ENCODE peak calls at places on chromosomes 11 and 22, in six cellular contexts. One of them, this sample, is unnamed.

GRCh38 chr11:65366340-65366773 is 11.8 kb downstream of the TIGD3 start:
- DNase-seq in WTC11: no peak
- DNase-seq in neural crest cell: no peak
- DNase-seq in AG04450: peak
- DNase-seq in BJ: no peak
- DNase-seq in astrocyte of the cerebellum: peak
- DNase-seq in this sample: peak

GRCh38 chr11:66856496-66857233 is at the start of gene LRFN4:
- DNase-seq in astrocyte of the cerebellum: no peak
- DNase-seq in BJ: no peak
- DNase-seq in neural crest cell: no peak
- DNase-seq in WTC11: peak
- DNase-seq in AG04450: no peak
- DNase-seq in this sample: no peak

GRCh38 chr11:126385991-126386728 is 30.7 kb downstream of the ST3GAL4 start:
- DNase-seq in neural crest cell: no peak
- DNase-seq in AG04450: no peak
- DNase-seq in WTC11: no peak
- DNase-seq in astrocyte of the cerebellum: no peak
- DNase-seq in BJ: no peak
- DNase-seq in this sample: no peak

GRCh38 chr11:71364176-71364671 is 84.0 kb downstream of the DHCR7 start:
- DNase-seq in WTC11: no peak
- DNase-seq in neural crest cell: no peak
- DNase-seq in BJ: no peak
- DNase-seq in AG04450: no peak
- DNase-seq in astrocyte of the cerebellum: no peak
- DNase-seq in this sample: no peak

GRCh38 chr11:120004723-120005122 is 133.2 kb downstream of the TRIM29 start:
- DNase-seq in astrocyte of the cerebellum: no peak
- DNase-seq in BJ: no peak
- DNase-seq in AG04450: no peak
- DNase-seq in WTC11: no peak
- DNase-seq in neural crest cell: no peak
- DNase-seq in this sample: no peak

GRCh38 chr22:44628856-44629255 is 73.1 kb upstream of the PRR5 start:
- DNase-seq in AG04450: no peak
- DNase-seq in astrocyte of the cerebellum: no peak
- DNase-seq in WTC11: no peak
- DNase-seq in BJ: no peak
- DNase-seq in neural crest cell: no peak
- DNase-seq in this sample: no peak

GRCh38 chr11:43923327-43924111 is 18.9 kb upstream of the C11orf96 start:
- DNase-seq in neural crest cell: no peak
- DNase-seq in AG04450: peak
- DNase-seq in WTC11: no peak
- DNase-seq in BJ: no peak
- DNase-seq in astrocyte of the cerebellum: no peak
- DNase-seq in this sample: no peak

GRCh38 chr11:78659326-78660319 is 85.0 kb upstream of the NARS2 start:
- DNase-seq in WTC11: no peak
- DNase-seq in AG04450: no peak
- DNase-seq in neural crest cell: no peak
- DNase-seq in BJ: no peak
- DNase-seq in astrocyte of the cerebellum: no peak
- DNase-seq in this sample: no peak

GRCh38 chr11:126370016-126370415 is 14.5 kb downstream of the ST3GAL4 start:
- DNase-seq in neural crest cell: no peak
- DNase-seq in BJ: no peak
- DNase-seq in WTC11: no peak
- DNase-seq in astrocyte of the cerebellum: no peak
- DNase-seq in AG04450: no peak
- DNase-seq in this sample: no peak

GRCh38 chr11:122637538-122637937 is 18.0 kb upstream of the UBASH3B start:
- DNase-seq in BJ: no peak
- DNase-seq in astrocyte of the cerebellum: no peak
- DNase-seq in WTC11: no peak
- DNase-seq in neural crest cell: no peak
- DNase-seq in AG04450: no peak
- DNase-seq in this sample: no peak

GRCh38 chr11:73262851-73263495 is 9.2 kb upstream of the P2RY6 start:
- DNase-seq in AG04450: no peak
- DNase-seq in astrocyte of the cerebellum: no peak
- DNase-seq in neural crest cell: no peak
- DNase-seq in WTC11: no peak
- DNase-seq in BJ: no peak
- DNase-seq in this sample: no peak

GRCh38 chr22:30602049-30602448 is 4.9 kb upstream of the TCN2 start:
- DNase-seq in WTC11: no peak
- DNase-seq in astrocyte of the cerebellum: no peak
- DNase-seq in neural crest cell: no peak
- DNase-seq in BJ: no peak
- DNase-seq in AG04450: no peak
- DNase-seq in this sample: no peak

GRCh38 chr11:78109011-78109685 is 29.5 kb upstream of the NDUFC2 start:
- DNase-seq in BJ: no peak
- DNase-seq in neural crest cell: no peak
- DNase-seq in AG04450: no peak
- DNase-seq in WTC11: no peak
- DNase-seq in astrocyte of the cerebellum: no peak
- DNase-seq in this sample: no peak

GRCh38 chr22:30626413-30626812 is 9.2 kb upstream of the SLC35E4 start:
- DNase-seq in astrocyte of the cerebellum: no peak
- DNase-seq in BJ: no peak
- DNase-seq in AG04450: no peak
- DNase-seq in WTC11: no peak
- DNase-seq in neural crest cell: no peak
- DNase-seq in this sample: no peak

GRCh38 chr11:94150704-94151103 is 22.1 kb downstream of the PANX1 start:
- DNase-seq in neural crest cell: no peak
- DNase-seq in BJ: no peak
- DNase-seq in astrocyte of the cerebellum: no peak
- DNase-seq in AG04450: no peak
- DNase-seq in WTC11: no peak
- DNase-seq in this sample: no peak

GRCh38 chr22:21591695-21592094 is 24.2 kb downstream of the UBE2L3 start:
- DNase-seq in astrocyte of the cerebellum: no peak
- DNase-seq in neural crest cell: no peak
- DNase-seq in AG04450: no peak
- DNase-seq in WTC11: no peak
- DNase-seq in BJ: no peak
- DNase-seq in this sample: no peak

GRCh38 chr11:108559904-108560303 is 33.7 kb downstream of the EXPH5 start:
- DNase-seq in AG04450: peak
- DNase-seq in astrocyte of the cerebellum: peak
- DNase-seq in neural crest cell: no peak
- DNase-seq in BJ: peak
- DNase-seq in WTC11: no peak
- DNase-seq in this sample: no peak

GRCh38 chr11:11498195-11498594 is 123.6 kb downstream of the GALNT18 start:
- DNase-seq in astrocyte of the cerebellum: no peak
- DNase-seq in neural crest cell: no peak
- DNase-seq in BJ: no peak
- DNase-seq in WTC11: no peak
- DNase-seq in AG04450: no peak
- DNase-seq in this sample: no peak

GRCh38 chr11:106061936-106062591 is 15.1 kb downstream of the KBTBD3 start:
- DNase-seq in BJ: no peak
- DNase-seq in neural crest cell: no peak
- DNase-seq in AG04450: no peak
- DNase-seq in astrocyte of the cerebellum: no peak
- DNase-seq in WTC11: no peak
- DNase-seq in this sample: no peak

GRCh38 chr11:12109591-12110196 is 696 bp upstream of the MICAL2 start:
- DNase-seq in neural crest cell: no peak
- DNase-seq in astrocyte of the cerebellum: no peak
- DNase-seq in BJ: no peak
- DNase-seq in AG04450: no peak
- DNase-seq in WTC11: no peak
- DNase-seq in this sample: no peak

GRCh38 chr11:61610905-61611304 is 30.0 kb upstream of the SYT7 start:
- DNase-seq in BJ: no peak
- DNase-seq in AG04450: no peak
- DNase-seq in neural crest cell: no peak
- DNase-seq in WTC11: no peak
- DNase-seq in astrocyte of the cerebellum: no peak
- DNase-seq in this sample: no peak

GRCh38 chr11:46352063-46352841 is 5.0 kb downstream of the DGKZ start:
- DNase-seq in astrocyte of the cerebellum: no peak
- DNase-seq in neural crest cell: peak
- DNase-seq in AG04450: no peak
- DNase-seq in BJ: no peak
- DNase-seq in WTC11: peak
- DNase-seq in this sample: no peak

GRCh38 chr11:70942593-70942992 is 309.8 kb downstream of the SHANK2 start:
- DNase-seq in BJ: no peak
- DNase-seq in AG04450: no peak
- DNase-seq in neural crest cell: peak
- DNase-seq in WTC11: peak
- DNase-seq in astrocyte of the cerebellum: no peak
- DNase-seq in this sample: no peak

GRCh38 chr11:64164392-64165312 is 1.3 kb downstream of the MACROD1 start:
- DNase-seq in neural crest cell: no peak
- DNase-seq in WTC11: peak
- DNase-seq in BJ: no peak
- DNase-seq in AG04450: no peak
- DNase-seq in astrocyte of the cerebellum: no peak
- DNase-seq in this sample: no peak

GRCh38 chr11:112835556-112835955 is 125.7 kb upstream of the NCAM1 start:
- DNase-seq in BJ: no peak
- DNase-seq in astrocyte of the cerebellum: no peak
- DNase-seq in neural crest cell: no peak
- DNase-seq in AG04450: no peak
- DNase-seq in WTC11: no peak
- DNase-seq in this sample: no peak

GRCh38 chr11:112839051-112839450 is 122.2 kb upstream of the NCAM1 start:
- DNase-seq in AG04450: no peak
- DNase-seq in astrocyte of the cerebellum: no peak
- DNase-seq in WTC11: no peak
- DNase-seq in neural crest cell: no peak
- DNase-seq in BJ: no peak
- DNase-seq in this sample: no peak

GRCh38 chr11:112834277-112834755 is 126.9 kb upstream of the NCAM1 start:
- DNase-seq in AG04450: no peak
- DNase-seq in astrocyte of the cerebellum: no peak
- DNase-seq in WTC11: no peak
- DNase-seq in BJ: no peak
- DNase-seq in neural crest cell: no peak
- DNase-seq in this sample: no peak

GRCh38 chr11:112841719-112842118 is 119.5 kb upstream of the NCAM1 start:
- DNase-seq in BJ: no peak
- DNase-seq in WTC11: no peak
- DNase-seq in neural crest cell: no peak
- DNase-seq in AG04450: no peak
- DNase-seq in astrocyte of the cerebellum: no peak
- DNase-seq in this sample: no peak

GRCh38 chr11:112837162-112837826 is 123.9 kb upstream of the NCAM1 start:
- DNase-seq in AG04450: no peak
- DNase-seq in BJ: no peak
- DNase-seq in neural crest cell: no peak
- DNase-seq in astrocyte of the cerebellum: no peak
- DNase-seq in WTC11: no peak
- DNase-seq in this sample: no peak
- TF ChIP-seq CTCF in AG04450: no peak
- TF ChIP-seq CTCF in BJ: no peak
- TF ChIP-seq CTCF in neural crest cell: no peak
- TF ChIP-seq CTCF in astrocyte of the cerebellum: no peak
- TF ChIP-seq CTCF in WTC11: no peak
- TF ChIP-seq CTCF in this sample: no peak

GRCh38 chr11:114909866-114910265 is 231.5 kb downstream of the NXPE2 start:
- DNase-seq in astrocyte of the cerebellum: no peak
- DNase-seq in AG04450: no peak
- DNase-seq in BJ: no peak
- DNase-seq in neural crest cell: no peak
- DNase-seq in WTC11: peak
- DNase-seq in this sample: no peak
- TF ChIP-seq CTCF in astrocyte of the cerebellum: no peak
- TF ChIP-seq CTCF in AG04450: no peak
- TF ChIP-seq CTCF in BJ: no peak
- TF ChIP-seq CTCF in neural crest cell: peak
- TF ChIP-seq CTCF in WTC11: peak
- TF ChIP-seq CTCF in this sample: no peak

DNA sequence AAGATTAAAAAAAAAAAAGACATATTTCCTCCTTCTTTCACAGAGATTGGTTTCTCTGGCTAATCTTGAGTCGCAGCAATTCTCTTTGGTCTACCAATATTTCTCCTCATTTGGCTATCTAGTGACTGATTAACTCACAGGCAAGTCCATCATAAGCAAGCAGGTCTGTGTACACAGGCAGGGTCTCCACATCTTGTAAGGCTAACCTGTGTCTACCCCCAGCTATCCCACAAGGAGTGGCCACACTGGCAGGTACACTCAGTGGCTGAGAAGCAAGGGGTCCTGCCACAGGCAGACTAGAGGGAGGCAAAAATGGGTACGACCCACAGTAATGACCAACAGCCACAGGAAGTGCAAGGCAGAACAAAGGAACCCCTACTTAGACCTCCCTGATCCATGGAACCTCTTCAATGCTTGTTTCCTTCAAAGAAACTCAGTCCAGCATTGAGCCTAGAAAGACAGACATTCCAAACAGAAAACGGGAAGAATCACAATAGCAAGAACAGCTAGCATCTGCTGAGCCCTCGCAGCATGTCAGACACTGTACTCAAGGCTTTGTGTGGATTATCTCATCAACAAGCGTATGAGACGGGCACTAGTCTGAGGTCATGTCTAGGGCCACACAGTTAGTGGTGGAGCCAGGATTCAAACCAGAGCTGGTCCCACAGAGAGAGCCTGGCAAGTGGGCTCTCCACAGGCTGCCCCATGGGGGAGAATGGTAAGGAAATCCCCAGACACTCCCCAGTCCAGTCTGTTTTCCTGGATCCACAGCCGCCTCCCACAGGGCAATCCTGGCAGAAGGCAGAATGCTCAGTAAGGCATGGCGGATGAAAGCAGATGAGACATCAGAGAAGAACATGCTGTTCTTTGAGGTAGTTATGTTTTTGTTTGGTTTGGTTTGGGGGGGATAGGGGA is 34.2 kb downstream of the PLEKHA7 start:
- DNase-seq in AG04450: no peak
- DNase-seq in BJ: no peak
- DNase-seq in neural crest cell: no peak
- DNase-seq in astrocyte of the cerebellum: no peak
- DNase-seq in WTC11: no peak
- DNase-seq in this sample: no peak
- TF ChIP-seq CTCF in AG04450: no peak
- TF ChIP-seq CTCF in BJ: no peak
- TF ChIP-seq CTCF in neural crest cell: no peak
- TF ChIP-seq CTCF in astrocyte of the cerebellum: no peak
- TF ChIP-seq CTCF in WTC11: no peak
- TF ChIP-seq CTCF in this sample: no peak

DNA sequence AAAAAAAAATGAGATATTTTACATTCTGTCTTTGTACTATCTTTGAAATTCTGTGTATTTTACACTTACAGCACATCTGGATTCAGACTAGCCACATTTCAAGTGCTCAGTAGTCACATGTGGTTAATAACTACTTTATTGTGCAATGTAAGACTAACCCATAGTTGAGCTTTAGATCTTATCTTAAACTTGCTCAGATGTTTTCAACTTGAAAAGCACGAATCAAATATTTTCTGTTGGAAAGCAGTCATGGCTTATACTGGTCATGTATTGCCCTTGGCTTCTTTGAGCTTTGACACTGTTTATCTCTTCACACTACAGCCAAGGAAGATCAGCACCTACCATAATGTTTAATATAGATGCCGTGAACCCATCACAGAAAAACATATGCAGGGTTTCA is 4.3 kb downstream of the RBX1 start:
- DNase-seq in neural crest cell: no peak
- DNase-seq in astrocyte of the cerebellum: no peak
- DNase-seq in AG04450: no peak
- DNase-seq in BJ: peak
- DNase-seq in WTC11: no peak
- DNase-seq in this sample: no peak
- TF ChIP-seq CTCF in neural crest cell: no peak
- TF ChIP-seq CTCF in astrocyte of the cerebellum: no peak
- TF ChIP-seq CTCF in AG04450: no peak
- TF ChIP-seq CTCF in BJ: no peak
- TF ChIP-seq CTCF in WTC11: no peak
- TF ChIP-seq CTCF in this sample: no peak